ENCODE peak calls at places on chromosomes 7 and 10, in nine cellular contexts. E, Q, Z, S, O, T, G, J and Y are unnamed samples.

GRCh38 chr10:4662576-4663161 is 163.3 kb upstream of the AKR1E2 start:
- DNase-seq in E (no peak), Q (no peak), Z (no peak), S (no peak), O (no peak), T (peak), G (no peak), J (no peak), Y (no peak)

GRCh38 chr10:79022565-79023488 is 45.9 kb upstream of the ZMIZ1 start:
- DNase-seq in E (no peak), Q (no peak), Z (peak), S (no peak), O (peak), T (peak), G (peak), J (no peak), Y (no peak)

GRCh38 chr7:98249106-98249505 is 2.9 kb downstream of the TECPR1 start:
- DNase-seq in E (no peak), Q (no peak), Z (peak), S (no peak), O (no peak), T (no peak), G (no peak), J (no peak), Y (no peak)

GRCh38 chr10:124878457-124878739 is 63.5 kb upstream of the ZRANB1 start:
- DNase-seq in E (no peak), Q (no peak), Z (no peak), S (peak), O (no peak), T (no peak), G (no peak), J (no peak), Y (no peak)

GRCh38 chr10:100829103-100829870 is 83.5 kb upstream of the SLF2 start:
- DNase-seq in E (no peak), Q (no peak), Z (no peak), S (no peak), O (no peak), T (no peak), G (no peak), J (no peak), Y (no peak)

GRCh38 chr7:5420841-5421625 is 2.6 kb downstream of the TNRC18 start:
- DNase-seq in E (no peak), Q (no peak), Z (peak), S (no peak), O (no peak), T (no peak), G (peak), J (no peak), Y (peak)

GRCh38 chr7:139749545-139749944 is 28.3 kb downstream of the HIPK2 start:
- DNase-seq in E (no peak), Q (no peak), Z (no peak), S (no peak), O (no peak), T (no peak), G (no peak), J (no peak), Y (no peak)

GRCh38 chr7:137287651-137288258 is 55.8 kb downstream of the PTN start:
- DNase-seq in E (no peak), Q (no peak), Z (peak), S (peak), O (no peak), T (no peak), G (no peak), J (no peak), Y (no peak)

GRCh38 chr7:28774529-28775057 is 183.5 kb downstream of the TRIL start:
- DNase-seq in E (no peak), Q (no peak), Z (no peak), S (no peak), O (no peak), T (no peak), G (no peak), J (no peak), Y (no peak)

GRCh38 chr10:24208661-24209420 is at the start of gene KIAA1217:
- DNase-seq in E (no peak), Q (no peak), Z (peak), S (peak), O (peak), T (peak), G (peak), J (no peak), Y (peak)

GRCh38 chr7:131546583-131547111 is 9.8 kb downstream of the PODXL start:
- DNase-seq in E (no peak), Q (no peak), Z (peak), S (no peak), O (peak), T (no peak), G (peak), J (no peak), Y (peak)

GRCh38 chr7:156848979-156849378 is 44.0 kb downstream of the LMBR1 start:
- DNase-seq in E (no peak), Q (no peak), Z (no peak), S (no peak), O (no peak), T (no peak), G (no peak), J (no peak), Y (no peak)

GRCh38 chr10:93921338-93921737 is 27.6 kb downstream of the SLC35G1 start:
- DNase-seq in E (no peak), Q (no peak), Z (no peak), S (no peak), O (no peak), T (no peak), G (no peak), J (no peak), Y (peak)

GRCh38 chr7:129635300-129636029 is 23.9 kb downstream of the NRF1 start:
- DNase-seq in E (peak), Q (peak), Z (peak), S (peak), O (peak), T (peak), G (peak), J (peak), Y (peak)

GRCh38 chr10:77163670-77164348 is 473.8 kb downstream of the KCNMA1 start:
- DNase-seq in E (peak), Q (peak), Z (peak), S (peak), O (peak), T (peak), G (peak), J (peak), Y (peak)

GRCh38 chr7:113083834-113084498 is 2.7 kb downstream of the GPR85 start:
- DNase-seq in E (no peak), Q (no peak), Z (no peak), S (no peak), O (no peak), T (no peak), G (no peak), J (no peak), Y (no peak)

GRCh38 chr7:121924273-121925184 is 51.6 kb downstream of the PTPRZ1 start:
- DNase-seq in E (no peak), Q (no peak), Z (no peak), S (no peak), O (no peak), T (no peak), G (no peak), J (no peak), Y (no peak)

GRCh38 chr10:24440817-24441790 is 232.2 kb downstream of the KIAA1217 start:
- DNase-seq in E (no peak), Q (no peak), Z (no peak), S (no peak), O (no peak), T (peak), G (no peak), J (no peak), Y (peak)

GRCh38 chr10:76086571-76087260 is 655.3 kb downstream of the LRMDA start:
- DNase-seq in E (peak), Q (peak), Z (no peak), S (peak), O (peak), T (peak), G (no peak), J (no peak), Y (no peak)

GRCh38 chr7:4282434-4283223 is 399.5 kb upstream of the FOXK1 start:
- DNase-seq in E (no peak), Q (no peak), Z (no peak), S (peak), O (no peak), T (peak), G (no peak), J (no peak), Y (no peak)

GRCh38 chr7:100137851-100138760 is 10.6 kb upstream of the LAMTOR4 start:
- DNase-seq in E (no peak), Q (no peak), Z (no peak), S (no peak), O (no peak), T (no peak), G (no peak), J (no peak), Y (no peak)

GRCh38 chr7:134022512-134022911 is 104.6 kb upstream of the LRGUK start:
- DNase-seq in E (no peak), Q (no peak), Z (no peak), S (peak), O (no peak), T (no peak), G (no peak), J (no peak), Y (no peak)

GRCh38 chr10:112706580-112706979 is 243.5 kb upstream of the TCF7L2 start:
- DNase-seq in E (no peak), Q (no peak), Z (no peak), S (no peak), O (no peak), T (no peak), G (no peak), J (no peak), Y (no peak)

GRCh38 chr10:93028881-93029280 is 31.7 kb upstream of the CYP26C1 start:
- DNase-seq in E (no peak), Q (no peak), Z (no peak), S (peak), O (no peak), T (peak), G (no peak), J (peak), Y (no peak)

GRCh38 chr10:73910764-73911552 is at the start of gene PLAU:
- DNase-seq in E (no peak), Q (no peak), Z (peak), S (peak), O (no peak), T (peak), G (peak), J (no peak), Y (peak)

GRCh38 chr7:22399091-22399490 is 42.1 kb upstream of the RAPGEF5 start:
- DNase-seq in E (no peak), Q (no peak), Z (no peak), S (no peak), O (no peak), T (no peak), G (no peak), J (no peak), Y (no peak)

GRCh38 chr7:67625257-67625713 is 628.7 kb downstream of the TYW1 start:
- DNase-seq in E (no peak), Q (no peak), Z (no peak), S (peak), O (peak), T (peak), G (peak), J (peak), Y (peak)

GRCh38 chr7:132400667-132401142 is 175.6 kb downstream of the PLXNA4 start:
- DNase-seq in E (no peak), Q (no peak), Z (no peak), S (no peak), O (no peak), T (no peak), G (no peak), J (no peak), Y (no peak)

DNA sequence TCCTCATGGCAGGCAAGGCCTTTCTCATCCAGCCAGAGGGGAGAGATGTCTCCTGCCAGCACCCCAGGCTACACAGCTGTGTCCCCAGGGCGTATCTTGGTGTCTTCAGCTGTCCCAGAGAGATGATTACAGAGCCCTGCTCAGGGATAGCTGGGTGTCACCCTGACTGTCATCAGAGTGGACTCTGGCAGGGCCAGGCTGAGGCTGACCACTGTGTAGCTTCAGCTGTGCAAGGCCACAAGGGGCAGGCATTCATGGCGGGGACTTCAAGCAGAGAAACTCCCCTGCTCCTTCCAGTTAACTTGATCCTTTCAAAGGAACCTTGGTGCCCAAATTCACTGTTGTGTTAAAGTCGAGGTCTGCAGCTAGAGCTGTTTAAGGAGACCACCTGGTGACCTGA is 124.1 kb downstream of the RGS10 start:
- DNase-seq in E (no peak), Q (no peak), Z (no peak), S (no peak), O (no peak), T (no peak), G (no peak), J (no peak), Y (no peak)
- TF ChIP-seq CTCF in E (no peak), Q (no peak), Z (no peak), S (no peak), O (no peak), T (no peak), G (no peak), J (no peak), Y (no peak)

GRCh38 chr7:55248526-55248925 is 116.6 kb upstream of the LANCL2 start:
- DNase-seq in E (no peak), Q (no peak), Z (no peak), S (no peak), O (no peak), T (no peak), G (no peak), J (no peak), Y (no peak)

GRCh38 chr7:55251313-55251712 is 113.8 kb upstream of the LANCL2 start:
- DNase-seq in E (no peak), Q (no peak), Z (no peak), S (no peak), O (no peak), T (no peak), G (no peak), J (no peak), Y (no peak)

GRCh38 chr7:55249332-55249731 is 115.8 kb upstream of the LANCL2 start:
- DNase-seq in E (no peak), Q (no peak), Z (no peak), S (no peak), O (no peak), T (no peak), G (no peak), J (no peak), Y (no peak)

GRCh38 chr7:55251911-55252310 is 113.2 kb upstream of the LANCL2 start:
- DNase-seq in E (no peak), Q (no peak), Z (no peak), S (no peak), O (no peak), T (no peak), G (no peak), J (no peak), Y (no peak)

DNA sequence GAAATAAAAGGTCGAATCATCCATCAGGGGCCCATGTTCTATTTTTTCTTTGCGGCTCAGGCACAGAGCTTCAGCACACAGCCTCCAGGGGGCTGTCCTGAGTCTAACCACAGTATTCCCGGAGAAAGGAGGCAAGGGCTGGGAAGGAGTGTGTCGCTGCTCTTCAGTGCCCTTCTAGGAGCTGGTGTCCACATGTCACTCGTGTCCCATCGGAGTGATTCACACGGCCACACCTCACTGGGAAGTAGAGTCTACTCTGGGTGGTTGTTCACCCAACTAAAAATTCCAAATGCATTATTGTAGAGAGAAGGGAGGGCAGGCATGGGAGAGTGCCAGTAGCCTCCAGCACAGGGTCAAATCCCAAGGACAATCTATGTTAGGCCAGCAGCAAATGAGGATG is 114.8 kb upstream of the LANCL2 start:
- DNase-seq in E (no peak), Q (no peak), Z (peak), S (peak), O (peak), T (no peak), G (peak), J (no peak), Y (peak)
- TF ChIP-seq CTCF in E (peak), Q (peak), Z (peak), S (peak), O (peak), T (peak), G (peak), J (peak), Y (peak)

GRCh38 chr7:149197675-149198074 is 2.3 kb downstream of the ZNF282 start:
- DNase-seq in E (no peak), Q (no peak), Z (no peak), S (peak), O (no peak), T (no peak), G (no peak), J (no peak), Y (no peak)

GRCh38 chr7:149196705-149197171 is 1.4 kb downstream of the ZNF282 start:
- DNase-seq in E (no peak), Q (no peak), Z (peak), S (peak), O (peak), T (no peak), G (peak), J (no peak), Y (no peak)

GRCh38 chr7:149194799-149195179 is 557 bp upstream of the ZNF282 start:
- DNase-seq in E (no peak), Q (no peak), Z (no peak), S (peak), O (no peak), T (no peak), G (no peak), J (no peak), Y (no peak)

GRCh38 chr7:149196151-149196704 is 882 bp downstream of the ZNF282 start:
- DNase-seq in E (no peak), Q (no peak), Z (peak), S (peak), O (no peak), T (no peak), G (peak), J (no peak), Y (peak)

DNA sequence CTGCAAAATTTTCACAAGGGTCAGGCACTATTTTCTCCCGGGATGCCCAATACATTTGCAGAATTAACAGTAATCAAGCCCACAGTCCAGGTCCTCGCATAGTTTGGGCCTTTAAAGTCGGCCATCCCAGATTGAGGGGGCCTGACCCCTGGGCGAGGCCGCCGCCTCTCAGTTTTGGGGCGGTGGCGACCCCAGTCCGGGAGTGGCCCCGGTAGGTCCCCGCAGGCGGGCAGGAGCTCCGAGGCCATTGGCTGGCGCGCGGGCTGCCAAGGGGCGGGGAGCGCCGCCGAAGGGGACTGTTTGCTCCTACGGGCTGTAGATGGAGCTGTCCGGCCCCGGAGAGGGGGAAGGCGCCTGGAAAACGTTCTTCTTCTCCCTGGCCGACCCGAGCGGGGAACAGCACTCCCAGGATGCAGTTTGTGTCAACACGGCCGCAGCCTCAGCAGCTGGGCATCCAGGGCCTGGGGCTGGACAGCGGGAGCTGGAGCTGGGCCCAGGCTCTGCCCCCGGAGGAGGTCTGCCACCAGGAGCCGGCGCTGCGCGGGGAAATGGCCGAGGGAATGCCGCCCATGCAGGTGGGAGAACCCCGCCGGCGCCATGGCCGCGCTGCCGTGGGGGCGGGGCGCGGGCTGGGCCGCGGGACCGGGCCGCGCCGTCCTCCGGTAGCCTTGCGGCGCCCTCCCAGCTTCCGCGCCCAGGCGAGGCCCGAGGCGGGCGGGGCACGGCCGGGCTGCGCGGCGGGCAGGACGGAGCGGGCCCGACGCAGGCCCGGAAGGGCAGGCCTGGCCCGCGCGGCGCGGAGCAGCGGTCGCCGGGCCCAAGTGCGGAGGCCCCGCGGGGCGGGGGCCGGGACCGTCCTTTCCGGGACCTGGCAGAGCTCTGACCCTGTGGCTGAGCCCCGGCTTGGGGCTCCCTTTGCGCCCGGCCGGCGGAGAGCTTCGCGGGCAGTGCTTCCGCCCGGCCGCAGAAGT is at the start of gene ZNF282:
- DNase-seq in E (peak), Q (peak), Z (peak), S (peak), O (peak), T (peak), G (peak), J (peak), Y (peak)
- TF ChIP-seq CTCF in E (peak), Q (peak), Z (peak), S (peak), O (peak), T (peak), G (peak), J (peak), Y (peak)

DNA sequence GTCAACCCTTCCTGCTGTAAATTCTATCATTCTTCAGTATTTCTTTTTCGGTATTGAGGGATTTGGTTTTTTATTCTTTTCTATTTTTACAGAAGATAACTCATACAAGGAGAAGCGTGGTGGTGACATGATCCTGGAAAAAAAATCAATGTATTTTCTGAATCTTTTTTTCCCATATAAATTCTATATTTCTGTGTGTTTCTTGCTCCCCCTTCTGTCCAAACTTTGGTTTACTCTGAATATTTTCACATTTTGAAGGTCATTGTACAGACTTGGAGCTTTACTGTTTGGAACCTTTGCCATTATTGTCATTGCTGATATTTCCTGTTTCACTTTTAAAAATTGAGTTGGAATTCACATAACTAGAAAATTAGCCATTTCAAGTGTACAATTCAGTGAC is 246.3 kb downstream of the REEP3 start:
- DNase-seq in E (no peak), Q (no peak), Z (peak), S (peak), O (peak), T (peak), G (no peak), J (no peak), Y (no peak)
- TF ChIP-seq CTCF in E (peak), Q (peak), Z (no peak), S (no peak), O (peak), T (peak), G (peak), J (peak), Y (peak)